ENCODE peak calls at places on chromosomes 7 and 10, in seven cellular contexts. One of them, this sample, is unnamed.
A peak's percentile ranks its signal among the peaks of the same experiment; 100 is the strongest.

GRCh38 chr10:15589109-15589508 is 130.6 kb downstream of the ITGA8 start:
- DNase-seq in M059J: no peak
- DNase-seq in HCT116: no peak
- DNase-seq in stimulated activated CD4-positive, alpha-beta T cell treated with anti-CD3 and anti-CD28 coated beads, TNF-alpha, amount 100 ng/mL, for 24 hours: no peak
- DNase-seq in AG10803: peak; percentile 16
- DNase-seq in astrocyte of the spinal cord: no peak
- DNase-seq in MCF 10A: no peak
- DNase-seq in this sample: no peak

GRCh38 chr7:155899596-155899995 is 87.3 kb upstream of the SHH start:
- DNase-seq in M059J: no peak
- DNase-seq in HCT116: no peak
- DNase-seq in stimulated activated CD4-positive, alpha-beta T cell treated with anti-CD3 and anti-CD28 coated beads, TNF-alpha, amount 100 ng/mL, for 24 hours: no peak
- DNase-seq in AG10803: no peak
- DNase-seq in astrocyte of the spinal cord: no peak
- DNase-seq in MCF 10A: no peak
- DNase-seq in this sample: no peak

GRCh38 chr7:6256709-6257535 is 15.5 kb downstream of the CYTH3 start:
- DNase-seq in M059J: peak; percentile 62
- DNase-seq in HCT116: no peak
- DNase-seq in stimulated activated CD4-positive, alpha-beta T cell treated with anti-CD3 and anti-CD28 coated beads, TNF-alpha, amount 100 ng/mL, for 24 hours: peak; percentile 37
- DNase-seq in AG10803: peak; percentile 89
- DNase-seq in astrocyte of the spinal cord: peak; percentile 83
- DNase-seq in MCF 10A: no peak
- DNase-seq in this sample: peak; percentile 68

GRCh38 chr7:48710995-48711394 is 213.4 kb upstream of the CDC14C start:
- DNase-seq in M059J: no peak
- DNase-seq in HCT116: no peak
- DNase-seq in stimulated activated CD4-positive, alpha-beta T cell treated with anti-CD3 and anti-CD28 coated beads, TNF-alpha, amount 100 ng/mL, for 24 hours: no peak
- DNase-seq in AG10803: no peak
- DNase-seq in astrocyte of the spinal cord: no peak
- DNase-seq in MCF 10A: no peak
- DNase-seq in this sample: no peak

GRCh38 chr10:16116404-16117304 is 256.3 kb upstream of the MINDY3 start:
- DNase-seq in M059J: no peak
- DNase-seq in HCT116: peak; percentile 4
- DNase-seq in stimulated activated CD4-positive, alpha-beta T cell treated with anti-CD3 and anti-CD28 coated beads, TNF-alpha, amount 100 ng/mL, for 24 hours: no peak
- DNase-seq in AG10803: peak; percentile 43
- DNase-seq in astrocyte of the spinal cord: no peak
- DNase-seq in MCF 10A: peak; percentile 31
- DNase-seq in this sample: peak; percentile 29

GRCh38 chr7:98568891-98569290 is 48.2 kb upstream of the NPTX2 start:
- DNase-seq in M059J: no peak
- DNase-seq in HCT116: no peak
- DNase-seq in stimulated activated CD4-positive, alpha-beta T cell treated with anti-CD3 and anti-CD28 coated beads, TNF-alpha, amount 100 ng/mL, for 24 hours: no peak
- DNase-seq in AG10803: no peak
- DNase-seq in astrocyte of the spinal cord: no peak
- DNase-seq in MCF 10A: no peak
- DNase-seq in this sample: no peak

GRCh38 chr10:79320785-79321493 is 26.3 kb upstream of the PPIF start:
- DNase-seq in M059J: peak; percentile 98
- DNase-seq in HCT116: no peak
- DNase-seq in stimulated activated CD4-positive, alpha-beta T cell treated with anti-CD3 and anti-CD28 coated beads, TNF-alpha, amount 100 ng/mL, for 24 hours: peak; percentile 24
- DNase-seq in AG10803: peak; percentile 91
- DNase-seq in astrocyte of the spinal cord: peak; percentile 73
- DNase-seq in MCF 10A: peak; percentile 99
- DNase-seq in this sample: peak; percentile 100

GRCh38 chr10:71337219-71337625 is 18.2 kb downstream of the SLC29A3 start:
- DNase-seq in M059J: no peak
- DNase-seq in HCT116: no peak
- DNase-seq in stimulated activated CD4-positive, alpha-beta T cell treated with anti-CD3 and anti-CD28 coated beads, TNF-alpha, amount 100 ng/mL, for 24 hours: no peak
- DNase-seq in AG10803: no peak
- DNase-seq in astrocyte of the spinal cord: no peak
- DNase-seq in MCF 10A: no peak
- DNase-seq in this sample: no peak

GRCh38 chr10:125093199-125093841 is 67.0 kb downstream of the CTBP2 start:
- DNase-seq in M059J: no peak
- DNase-seq in HCT116: no peak
- DNase-seq in stimulated activated CD4-positive, alpha-beta T cell treated with anti-CD3 and anti-CD28 coated beads, TNF-alpha, amount 100 ng/mL, for 24 hours: no peak
- DNase-seq in AG10803: peak; percentile 71
- DNase-seq in astrocyte of the spinal cord: peak; percentile 52
- DNase-seq in MCF 10A: peak; percentile 32
- DNase-seq in this sample: peak; percentile 27

GRCh38 chr10:24383681-24384106 is 174.8 kb downstream of the KIAA1217 start:
- DNase-seq in M059J: peak; percentile 88
- DNase-seq in HCT116: peak; percentile 81
- DNase-seq in stimulated activated CD4-positive, alpha-beta T cell treated with anti-CD3 and anti-CD28 coated beads, TNF-alpha, amount 100 ng/mL, for 24 hours: peak; percentile 52
- DNase-seq in AG10803: peak; percentile 91
- DNase-seq in astrocyte of the spinal cord: peak; percentile 100
- DNase-seq in MCF 10A: peak; percentile 98
- DNase-seq in this sample: peak; percentile 98

GRCh38 chr7:55351263-55351662 is 13.9 kb upstream of the LANCL2 start:
- DNase-seq in M059J: no peak
- DNase-seq in HCT116: no peak
- DNase-seq in stimulated activated CD4-positive, alpha-beta T cell treated with anti-CD3 and anti-CD28 coated beads, TNF-alpha, amount 100 ng/mL, for 24 hours: no peak
- DNase-seq in AG10803: no peak
- DNase-seq in astrocyte of the spinal cord: no peak
- DNase-seq in MCF 10A: no peak
- DNase-seq in this sample: no peak

GRCh38 chr7:105198223-105198622 is 184.2 kb downstream of the KMT2E start:
- DNase-seq in M059J: peak; percentile 83
- DNase-seq in HCT116: no peak
- DNase-seq in stimulated activated CD4-positive, alpha-beta T cell treated with anti-CD3 and anti-CD28 coated beads, TNF-alpha, amount 100 ng/mL, for 24 hours: no peak
- DNase-seq in AG10803: peak; percentile 92
- DNase-seq in astrocyte of the spinal cord: peak; percentile 94
- DNase-seq in MCF 10A: no peak
- DNase-seq in this sample: peak; percentile 43

GRCh38 chr10:101397140-101397539 is 43.2 kb downstream of the BTRC start:
- DNase-seq in M059J: peak; percentile 76
- DNase-seq in HCT116: peak; percentile 6
- DNase-seq in stimulated activated CD4-positive, alpha-beta T cell treated with anti-CD3 and anti-CD28 coated beads, TNF-alpha, amount 100 ng/mL, for 24 hours: no peak
- DNase-seq in AG10803: peak; percentile 62
- DNase-seq in astrocyte of the spinal cord: peak; percentile 63
- DNase-seq in MCF 10A: no peak
- DNase-seq in this sample: no peak

GRCh38 chr10:3874988-3875841 is 90.2 kb upstream of the KLF6 start:
- DNase-seq in M059J: no peak
- DNase-seq in HCT116: no peak
- DNase-seq in stimulated activated CD4-positive, alpha-beta T cell treated with anti-CD3 and anti-CD28 coated beads, TNF-alpha, amount 100 ng/mL, for 24 hours: no peak
- DNase-seq in AG10803: no peak
- DNase-seq in astrocyte of the spinal cord: no peak
- DNase-seq in MCF 10A: no peak
- DNase-seq in this sample: no peak

GRCh38 chr7:74070619-74070920 is 13.0 kb upstream of the LIMK1 start:
- DNase-seq in M059J: no peak
- DNase-seq in HCT116: no peak
- DNase-seq in stimulated activated CD4-positive, alpha-beta T cell treated with anti-CD3 and anti-CD28 coated beads, TNF-alpha, amount 100 ng/mL, for 24 hours: no peak
- DNase-seq in AG10803: no peak
- DNase-seq in astrocyte of the spinal cord: no peak
- DNase-seq in MCF 10A: no peak
- DNase-seq in this sample: no peak

GRCh38 chr10:124389613-124390361 is 28.9 kb downstream of the OAT start:
- DNase-seq in M059J: no peak
- DNase-seq in HCT116: no peak
- DNase-seq in stimulated activated CD4-positive, alpha-beta T cell treated with anti-CD3 and anti-CD28 coated beads, TNF-alpha, amount 100 ng/mL, for 24 hours: no peak
- DNase-seq in AG10803: no peak
- DNase-seq in astrocyte of the spinal cord: no peak
- DNase-seq in MCF 10A: no peak
- DNase-seq in this sample: no peak

GRCh38 chr10:22716943-22717342 is 2.6 kb upstream of the PIP4K2A start:
- DNase-seq in M059J: no peak
- DNase-seq in HCT116: no peak
- DNase-seq in stimulated activated CD4-positive, alpha-beta T cell treated with anti-CD3 and anti-CD28 coated beads, TNF-alpha, amount 100 ng/mL, for 24 hours: no peak
- DNase-seq in AG10803: no peak
- DNase-seq in astrocyte of the spinal cord: no peak
- DNase-seq in MCF 10A: no peak
- DNase-seq in this sample: no peak

GRCh38 chr10:71727429-71728217 is 8.0 kb upstream of the C10orf105 start:
- DNase-seq in M059J: peak; percentile 34
- DNase-seq in HCT116: no peak
- DNase-seq in stimulated activated CD4-positive, alpha-beta T cell treated with anti-CD3 and anti-CD28 coated beads, TNF-alpha, amount 100 ng/mL, for 24 hours: peak; percentile 71
- DNase-seq in AG10803: peak; percentile 59
- DNase-seq in astrocyte of the spinal cord: no peak
- DNase-seq in MCF 10A: peak; percentile 70
- DNase-seq in this sample: peak; percentile 31

GRCh38 chr7:138755831-138756590 is 41.8 kb upstream of the TMEM213 start:
- DNase-seq in M059J: no peak
- DNase-seq in HCT116: no peak
- DNase-seq in stimulated activated CD4-positive, alpha-beta T cell treated with anti-CD3 and anti-CD28 coated beads, TNF-alpha, amount 100 ng/mL, for 24 hours: no peak
- DNase-seq in AG10803: no peak
- DNase-seq in astrocyte of the spinal cord: peak; percentile 3
- DNase-seq in MCF 10A: no peak
- DNase-seq in this sample: no peak

GRCh38 chr10:104122273-104123107 is 519 bp downstream of the SFR1 start:
- DNase-seq in M059J: peak; percentile 38
- DNase-seq in HCT116: no peak
- DNase-seq in stimulated activated CD4-positive, alpha-beta T cell treated with anti-CD3 and anti-CD28 coated beads, TNF-alpha, amount 100 ng/mL, for 24 hours: no peak
- DNase-seq in AG10803: peak; percentile 15
- DNase-seq in astrocyte of the spinal cord: peak; percentile 28
- DNase-seq in MCF 10A: no peak
- DNase-seq in this sample: peak; percentile 8

GRCh38 chr7:1081336-1081735 is 6.6 kb upstream of the GPER1 start:
- DNase-seq in M059J: no peak
- DNase-seq in HCT116: no peak
- DNase-seq in stimulated activated CD4-positive, alpha-beta T cell treated with anti-CD3 and anti-CD28 coated beads, TNF-alpha, amount 100 ng/mL, for 24 hours: no peak
- DNase-seq in AG10803: no peak
- DNase-seq in astrocyte of the spinal cord: no peak
- DNase-seq in MCF 10A: no peak
- DNase-seq in this sample: no peak

GRCh38 chr10:35928760-35929159 is 286.7 kb upstream of the FZD8 start:
- DNase-seq in M059J: no peak
- DNase-seq in HCT116: no peak
- DNase-seq in stimulated activated CD4-positive, alpha-beta T cell treated with anti-CD3 and anti-CD28 coated beads, TNF-alpha, amount 100 ng/mL, for 24 hours: no peak
- DNase-seq in AG10803: no peak
- DNase-seq in astrocyte of the spinal cord: no peak
- DNase-seq in MCF 10A: no peak
- DNase-seq in this sample: no peak

GRCh38 chr10:4326647-4327046 is 499.4 kb upstream of the AKR1E2 start:
- DNase-seq in M059J: no peak
- DNase-seq in HCT116: no peak
- DNase-seq in stimulated activated CD4-positive, alpha-beta T cell treated with anti-CD3 and anti-CD28 coated beads, TNF-alpha, amount 100 ng/mL, for 24 hours: no peak
- DNase-seq in AG10803: no peak
- DNase-seq in astrocyte of the spinal cord: no peak
- DNase-seq in MCF 10A: no peak
- DNase-seq in this sample: no peak

GRCh38 chr10:102644646-102645387 is 538 bp downstream of the TRIM8 start:
- DNase-seq in M059J: peak; percentile 81
- DNase-seq in HCT116: peak; percentile 80
- DNase-seq in stimulated activated CD4-positive, alpha-beta T cell treated with anti-CD3 and anti-CD28 coated beads, TNF-alpha, amount 100 ng/mL, for 24 hours: peak; percentile 74
- DNase-seq in AG10803: peak; percentile 72
- DNase-seq in astrocyte of the spinal cord: peak; percentile 74
- DNase-seq in MCF 10A: peak; percentile 82
- DNase-seq in this sample: peak; percentile 87

GRCh38 chr10:112314822-112315474 is 31.7 kb downstream of the TECTB start:
- DNase-seq in M059J: peak; percentile 64
- DNase-seq in HCT116: peak; percentile 72
- DNase-seq in stimulated activated CD4-positive, alpha-beta T cell treated with anti-CD3 and anti-CD28 coated beads, TNF-alpha, amount 100 ng/mL, for 24 hours: peak; percentile 72
- DNase-seq in AG10803: peak; percentile 69
- DNase-seq in astrocyte of the spinal cord: peak; percentile 66
- DNase-seq in MCF 10A: peak; percentile 83
- DNase-seq in this sample: peak; percentile 80

GRCh38 chr7:157644946-157645345 is 308.1 kb downstream of the DNAJB6 start:
- DNase-seq in M059J: no peak
- DNase-seq in HCT116: no peak
- DNase-seq in stimulated activated CD4-positive, alpha-beta T cell treated with anti-CD3 and anti-CD28 coated beads, TNF-alpha, amount 100 ng/mL, for 24 hours: no peak
- DNase-seq in AG10803: no peak
- DNase-seq in astrocyte of the spinal cord: no peak
- DNase-seq in MCF 10A: no peak
- DNase-seq in this sample: no peak

GRCh38 chr10:132875435-132875834 is 66.9 kb downstream of the CFAP46 start:
- DNase-seq in M059J: no peak
- DNase-seq in HCT116: no peak
- DNase-seq in stimulated activated CD4-positive, alpha-beta T cell treated with anti-CD3 and anti-CD28 coated beads, TNF-alpha, amount 100 ng/mL, for 24 hours: no peak
- DNase-seq in AG10803: no peak
- DNase-seq in astrocyte of the spinal cord: no peak
- DNase-seq in MCF 10A: no peak
- DNase-seq in this sample: no peak

GRCh38 chr10:123274513-123275182 is 120.4 kb downstream of the BUB3 start:
- DNase-seq in M059J: no peak
- DNase-seq in HCT116: no peak
- DNase-seq in stimulated activated CD4-positive, alpha-beta T cell treated with anti-CD3 and anti-CD28 coated beads, TNF-alpha, amount 100 ng/mL, for 24 hours: no peak
- DNase-seq in AG10803: no peak
- DNase-seq in astrocyte of the spinal cord: no peak
- DNase-seq in MCF 10A: no peak
- DNase-seq in this sample: no peak

GRCh38 chr7:142506601-142507000 is 242.7 kb upstream of the PRSS1 start:
- DNase-seq in M059J: no peak
- DNase-seq in HCT116: no peak
- DNase-seq in stimulated activated CD4-positive, alpha-beta T cell treated with anti-CD3 and anti-CD28 coated beads, TNF-alpha, amount 100 ng/mL, for 24 hours: no peak
- DNase-seq in AG10803: no peak
- DNase-seq in astrocyte of the spinal cord: no peak
- DNase-seq in MCF 10A: no peak
- DNase-seq in this sample: no peak